ENCODE peak calls at places on chromosomes 1 and 21, in nine cellular contexts. A is tibial artery, V is hepatocyte, C is heart right ventricle, U is choroid plexus epithelial cell, W is endothelial cell of umbilical vein, J is lower leg skin, M is ovary, I is A549. Q is an unnamed sample.

GRCh38 chr21:44282370-44282769 is 3.3 kb upstream of the AIRE start:
- DNase-seq in C (no peak), A (no peak), U (no peak), I (no peak), V (no peak), W (no peak), J (no peak), M (no peak), Q (no peak)

GRCh38 chr1:230537456-230537855 is 104.8 kb upstream of the COG2 start:
- DNase-seq in J (no peak), U (no peak), W (no peak), A (no peak), M (no peak), V (no peak), C (no peak), I (no peak), Q (no peak)

GRCh38 chr21:31098576-31099005 is 60.3 kb upstream of the KRTAP19-8 start:
- DNase-seq in J (peak), A (peak), C (peak), U (peak), I (peak), W (peak), M (peak), V (peak), Q (peak)

GRCh38 chr1:160098852-160099647 is 631 bp upstream of the IGSF8 start:
- DNase-seq in A (peak), C (peak), J (peak), U (peak), M (peak), I (peak), V (peak), W (peak), Q (peak)

GRCh38 chr1:18142471-18142870 is 34.9 kb downstream of the IGSF21 start:
- DNase-seq in I (no peak), W (no peak), J (no peak), V (no peak), A (no peak), M (no peak), C (no peak), U (no peak), Q (no peak)

GRCh38 chr1:58903450-58904298 is 119.8 kb upstream of the JUN start:
- DNase-seq in A (peak), J (peak), C (peak), V (peak), M (peak), U (peak), I (peak), W (peak), Q (peak)

GRCh38 chr1:33819290-33819912 is 44.5 kb upstream of the HMGB4 start:
- DNase-seq in V (no peak), I (no peak), U (no peak), M (no peak), C (no peak), W (no peak), J (no peak), A (no peak), Q (no peak)

GRCh38 chr1:61337037-61337436 is 254.7 kb downstream of the NFIA start:
- DNase-seq in C (no peak), A (no peak), I (peak), U (no peak), M (no peak), V (no peak), W (peak), J (no peak), Q (no peak)

GRCh38 chr1:97093742-97094141 is 372.2 kb downstream of the PTBP2 start:
- DNase-seq in C (no peak), I (no peak), U (peak), A (no peak), V (no peak), J (no peak), W (peak), M (no peak), Q (no peak)

GRCh38 chr1:117661027-117661426 is 55.2 kb downstream of the TENT5C start:
- DNase-seq in W (no peak), J (no peak), M (no peak), U (no peak), V (no peak), A (no peak), C (no peak), I (no peak), Q (no peak)

GRCh38 chr1:21669287-21670058 is at the start of gene RAP1GAP:
- DNase-seq in V (peak), U (no peak), J (no peak), C (no peak), A (no peak), I (no peak), M (no peak), W (peak), Q (no peak)

GRCh38 chr1:29122987-29123870 is 474 bp downstream of the TMEM200B start:
- DNase-seq in C (peak), U (peak), J (no peak), I (no peak), A (no peak), M (peak), W (no peak), V (peak), Q (no peak)

GRCh38 chr1:169321539-169321938 is 46.1 kb downstream of the NME7 start:
- DNase-seq in C (no peak), M (no peak), U (peak), I (peak), W (no peak), A (no peak), V (no peak), J (no peak), Q (no peak)

GRCh38 chr1:226891846-226892533 is 21.6 kb downstream of the PSEN2 start:
- DNase-seq in W (peak), C (peak), J (no peak), A (no peak), V (no peak), U (peak), M (no peak), I (no peak), Q (no peak)

GRCh38 chr1:23166854-23167253 is 1.8 kb downstream of the LUZP1 start:
- DNase-seq in V (no peak), J (no peak), A (no peak), U (no peak), I (no peak), C (no peak), W (no peak), M (no peak), Q (no peak)

GRCh38 chr1:119294199-119294598 is 74.4 kb upstream of the HAO2 start:
- DNase-seq in I (no peak), C (no peak), U (no peak), J (no peak), V (no peak), M (no peak), W (no peak), A (no peak), Q (no peak)

DNA sequence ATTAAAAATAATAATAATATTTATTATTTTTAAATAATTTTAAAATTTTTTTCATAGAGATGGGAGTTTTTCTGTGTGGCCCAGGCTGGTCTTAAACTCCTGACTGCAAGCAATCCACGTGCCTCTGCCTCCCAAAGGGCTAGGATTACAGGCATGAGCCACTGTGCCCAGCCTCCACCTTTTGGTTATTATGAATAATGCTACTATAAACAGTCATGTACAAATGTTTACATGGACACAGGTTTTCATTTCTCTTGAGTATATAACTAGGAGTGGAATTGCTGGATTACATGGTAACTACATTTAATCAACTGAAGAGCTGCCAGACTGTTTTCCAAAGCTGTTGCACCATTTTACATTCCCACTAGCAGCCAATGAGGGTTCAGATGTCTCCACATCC is 103.2 kb upstream of the DMRTA2 start:
- DNase-seq in V (no peak), U (no peak), A (no peak), C (no peak), J (no peak), M (no peak), I (no peak), W (no peak), Q (no peak)
- TF ChIP-seq CTCF in V (no peak), U (no peak), A (no peak), C (no peak), J (no peak), M (no peak), I (no peak), W (no peak), Q (no peak)

GRCh38 chr1:30966690-30967369 is 58.3 kb upstream of the SDC3 start:
- DNase-seq in M (no peak), W (peak), C (no peak), J (no peak), V (peak), U (peak), I (peak), A (no peak), Q (no peak)

GRCh38 chr1:30964706-30965105 is 56.1 kb upstream of the SDC3 start:
- DNase-seq in J (no peak), A (no peak), W (no peak), C (peak), U (no peak), I (no peak), V (no peak), M (no peak), Q (no peak)

GRCh38 chr1:30968220-30968971 is 59.8 kb upstream of the SDC3 start:
- DNase-seq in W (no peak), U (no peak), I (no peak), J (no peak), M (no peak), V (no peak), A (no peak), C (no peak), Q (no peak)

GRCh38 chr1:30962609-30963508 is 54.3 kb upstream of the SDC3 start:
- DNase-seq in W (no peak), M (no peak), U (peak), C (no peak), I (no peak), A (no peak), V (no peak), J (no peak), Q (no peak)

GRCh38 chr1:30965914-30966313 is 57.4 kb upstream of the SDC3 start:
- DNase-seq in V (no peak), A (no peak), U (no peak), C (no peak), I (no peak), J (no peak), M (no peak), W (no peak), Q (no peak)
- TF ChIP-seq CTCF in V (no peak), A (no peak), U (no peak), C (no peak), I (no peak), J (no peak), M (no peak), W (no peak), Q (no peak)

GRCh38 chr1:63868220-63868897 is 94.5 kb downstream of the ROR1 start:
- DNase-seq in A (peak), C (no peak), W (peak), J (no peak), U (no peak), M (no peak), I (peak), V (no peak), Q (no peak)

GRCh38 chr1:63873751-63874150 is 99.9 kb downstream of the ROR1 start:
- DNase-seq in M (no peak), I (no peak), V (no peak), U (peak), W (peak), A (no peak), J (no peak), C (no peak), Q (no peak)

GRCh38 chr1:63871451-63871850 is 97.6 kb downstream of the ROR1 start:
- DNase-seq in I (no peak), V (no peak), U (no peak), A (no peak), M (no peak), J (no peak), C (no peak), W (no peak), Q (no peak)

GRCh38 chr1:63867429-63868176 is 93.8 kb downstream of the ROR1 start:
- DNase-seq in M (no peak), V (no peak), J (no peak), U (no peak), A (no peak), W (no peak), I (no peak), C (no peak), Q (no peak)

GRCh38 chr1:63870152-63870551 is 96.3 kb downstream of the ROR1 start:
- DNase-seq in C (no peak), A (no peak), V (no peak), I (no peak), M (no peak), J (no peak), W (no peak), U (no peak), Q (no peak)
- TF ChIP-seq CTCF in C (no peak), A (no peak), V (no peak), I (no peak), M (no peak), J (no peak), W (no peak), U (peak), Q (no peak)

GRCh38 chr1:154198756-154199562 is 7.1 kb upstream of the TPM3 start:
- DNase-seq in W (peak), I (peak), A (peak), J (peak), U (peak), V (peak), C (peak), M (no peak), Q (no peak)
- TF ChIP-seq CTCF in W (peak), I (peak), A (peak), J (no peak), U (peak), V (peak), C (peak), M (peak), Q (peak)

GRCh38 chr1:158898722-158899121 is 32.6 kb upstream of the PYHIN1 start:
- DNase-seq in C (no peak), W (no peak), A (no peak), U (no peak), I (no peak), J (no peak), V (no peak), M (no peak), Q (no peak)
- TF ChIP-seq CTCF in C (no peak), W (no peak), A (no peak), U (no peak), I (no peak), J (no peak), V (no peak), M (no peak), Q (no peak)

GRCh38 chr1:182198006-182198605 is 136.6 kb upstream of the ZNF648 start:
- DNase-seq in J (no peak), C (no peak), V (no peak), M (no peak), W (no peak), I (no peak), A (no peak), U (no peak), Q (no peak)
- TF ChIP-seq CTCF in J (no peak), C (no peak), V (peak), M (no peak), W (no peak), I (peak), A (no peak), U (no peak), Q (peak)